ENCODE peak calls at places on chromosomes 12 and 14, in seven cellular contexts. R is NCI-H1105, S is PC-3, W is ureter, K is heart right ventricle, C is progenitor cell of endocrine pancreas, Z is SIG-M5. A is an unnamed sample.
A peak's percentile ranks its signal among the peaks of the same experiment; 100 is the strongest.

GRCh38 chr14:92647499-92648279 is 100.7 kb downstream of the LGMN start:
- DNase-seq in R (no peak), S (peak; percentile 25), W (no peak), K (no peak), C (no peak), Z (peak; percentile 43), A (no peak)

GRCh38 chr12:6212086-6212485 is 11.9 kb downstream of the CD9 start:
- DNase-seq in R (no peak), S (no peak), W (no peak), K (no peak), C (no peak), Z (no peak), A (no peak)

GRCh38 chr12:42104087-42104486 is 40.6 kb downstream of the GXYLT1 start:
- DNase-seq in R (no peak), S (no peak), W (no peak), K (no peak), C (no peak), Z (no peak), A (no peak)

GRCh38 chr12:94147377-94147990 is 893 bp upstream of the PLXNC1 start:
- DNase-seq in R (no peak), S (no peak), W (no peak), K (no peak), C (no peak), Z (no peak), A (no peak)

GRCh38 chr14:63275611-63276010 is 43.1 kb downstream of the GPHB5 start:
- DNase-seq in R (peak; percentile 99), S (no peak), W (no peak), K (no peak), C (no peak), Z (no peak), A (peak; percentile 92)

GRCh38 chr14:20687362-20688166 is 1.0 kb upstream of the ANG start:
- DNase-seq in R (no peak), S (no peak), W (no peak), K (no peak), C (no peak), Z (no peak), A (no peak)

GRCh38 chr14:64671591-64671990 is 32.6 kb upstream of the PLEKHG3 start:
- DNase-seq in R (peak; percentile 68), S (peak; percentile 78), W (no peak), K (peak; percentile 31), C (no peak), Z (no peak), A (no peak)

GRCh38 chr12:27549231-27549800 is 25.3 kb downstream of the PPFIBP1 start:
- DNase-seq in R (no peak), S (peak; percentile 97), W (no peak), K (no peak), C (no peak), Z (no peak), A (no peak)

GRCh38 chr14:76828339-76829015 is 2.3 kb downstream of the LRRC74A start:
- DNase-seq in R (no peak), S (no peak), W (no peak), K (no peak), C (peak; percentile 24), Z (no peak), A (no peak)

GRCh38 chr14:34172052-34172451 is 221.2 kb upstream of the EGLN3 start:
- DNase-seq in R (no peak), S (no peak), W (no peak), K (no peak), C (no peak), Z (no peak), A (no peak)

GRCh38 chr12:32089156-32089950 is 17.3 kb upstream of the BICD1 start:
- DNase-seq in R (no peak), S (peak; percentile 64), W (no peak), K (no peak), C (no peak), Z (no peak), A (no peak)

GRCh38 chr12:22880810-22881209 is 255.8 kb downstream of the ETNK1 start:
- DNase-seq in R (no peak), S (no peak), W (no peak), K (no peak), C (no peak), Z (no peak), A (no peak)

GRCh38 chr12:422526-422925 is 21.1 kb downstream of the CCDC77 start:
- DNase-seq in R (no peak), S (no peak), W (no peak), K (no peak), C (no peak), Z (no peak), A (no peak)

GRCh38 chr14:71169028-71169427 is 261.8 kb downstream of the PCNX1 start:
- DNase-seq in R (no peak), S (no peak), W (no peak), K (no peak), C (no peak), Z (no peak), A (no peak)

GRCh38 chr12:29153231-29153630 is 4.2 kb downstream of the FAR2 start:
- DNase-seq in R (peak; percentile 67), S (no peak), W (no peak), K (no peak), C (no peak), Z (no peak), A (no peak)

GRCh38 chr12:76117067-76117691 is 32.7 kb upstream of the NAP1L1 start:
- DNase-seq in R (no peak), S (no peak), W (no peak), K (no peak), C (no peak), Z (no peak), A (no peak)

GRCh38 chr12:82728710-82729109 is 42.0 kb downstream of the TMTC2 start:
- DNase-seq in R (no peak), S (no peak), W (no peak), K (no peak), C (no peak), Z (no peak), A (no peak)

GRCh38 chr12:68497702-68498101 is 113.0 kb upstream of the RAP1B start:
- DNase-seq in R (no peak), S (peak; percentile 50), W (no peak), K (no peak), C (no peak), Z (no peak), A (no peak)

GRCh38 chr14:55366271-55366670 is 45.4 kb downstream of the ATG14 start:
- DNase-seq in R (no peak), S (peak; percentile 96), W (no peak), K (no peak), C (no peak), Z (no peak), A (no peak)

GRCh38 chr12:117408161-117408791 is 46.9 kb upstream of the NOS1 start:
- DNase-seq in R (peak; percentile 4), S (peak; percentile 53), W (peak; percentile 49), K (peak; percentile 31), C (no peak), Z (no peak), A (no peak)

GRCh38 chr12:27667540-27667939 is 28.7 kb upstream of the REP15 start:
- DNase-seq in R (no peak), S (peak; percentile 16), W (no peak), K (no peak), C (no peak), Z (no peak), A (no peak)

GRCh38 chr12:92593734-92594402 is 108.9 kb upstream of the PLEKHG7 start:
- DNase-seq in R (no peak), S (peak; percentile 93), W (peak; percentile 45), K (peak; percentile 14), C (no peak), Z (peak; percentile 91), A (no peak)

A was measured in NCI-H1417 treated with DMSO at 0.1 percent for 48 hours.